ENCODE peak calls at places on chromosomes 6 and 20, in four cellular contexts. One of them, this sample, is unnamed.

GRCh38 chr20:53706511-53707031 is 112.9 kb upstream of the ZNF217 start:
- DNase-seq in left lung: no peak
- DNase-seq in foreskin fibroblast: no peak
- DNase-seq in Peyer's patch: no peak
- DNase-seq in this sample: no peak

GRCh38 chr6:77011929-77012545 is 451.3 kb downstream of the HTR1B start:
- DNase-seq in left lung: no peak
- DNase-seq in foreskin fibroblast: no peak
- DNase-seq in Peyer's patch: no peak
- DNase-seq in this sample: no peak

GRCh38 chr6:156718647-156719394 is 58.4 kb upstream of the ARID1B start:
- DNase-seq in left lung: no peak
- DNase-seq in foreskin fibroblast: no peak
- DNase-seq in Peyer's patch: no peak
- DNase-seq in this sample: no peak

GRCh38 chr6:12249516-12250394 is 40.4 kb upstream of the EDN1 start:
- DNase-seq in left lung: no peak
- DNase-seq in foreskin fibroblast: no peak
- DNase-seq in Peyer's patch: no peak
- DNase-seq in this sample: no peak

GRCh38 chr6:138242987-138243592 is 24.8 kb upstream of the PBOV1 start:
- DNase-seq in left lung: no peak
- DNase-seq in foreskin fibroblast: no peak
- DNase-seq in Peyer's patch: no peak
- DNase-seq in this sample: no peak

GRCh38 chr6:140490086-140490485 is 1115.6 kb upstream of the CITED2 start:
- DNase-seq in left lung: no peak
- DNase-seq in foreskin fibroblast: no peak
- DNase-seq in Peyer's patch: no peak
- DNase-seq in this sample: no peak

GRCh38 chr20:46770330-46771194 is 61.1 kb downstream of the SLC2A10 start:
- DNase-seq in left lung: no peak
- DNase-seq in foreskin fibroblast: no peak
- DNase-seq in Peyer's patch: no peak
- DNase-seq in this sample: no peak

GRCh38 chr20:45104786-45105185 is 3.9 kb upstream of the KCNS1 start:
- DNase-seq in left lung: no peak
- DNase-seq in foreskin fibroblast: no peak
- DNase-seq in Peyer's patch: no peak
- DNase-seq in this sample: no peak

GRCh38 chr20:4748847-4749246 is 27.1 kb downstream of the PRND start:
- DNase-seq in left lung: no peak
- DNase-seq in foreskin fibroblast: no peak
- DNase-seq in Peyer's patch: no peak
- DNase-seq in this sample: no peak

GRCh38 chr6:106448000-106448426 is 87.5 kb downstream of the CRYBG1 start:
- DNase-seq in left lung: peak
- DNase-seq in foreskin fibroblast: no peak
- DNase-seq in Peyer's patch: peak
- DNase-seq in this sample: peak

GRCh38 chr20:51534764-51535386 is 7.6 kb downstream of the NFATC2 start:
- DNase-seq in left lung: no peak
- DNase-seq in foreskin fibroblast: no peak
- DNase-seq in Peyer's patch: no peak
- DNase-seq in this sample: no peak

GRCh38 chr6:22956029-22956715 is 386.8 kb downstream of the HDGFL1 start:
- DNase-seq in left lung: no peak
- DNase-seq in foreskin fibroblast: no peak
- DNase-seq in Peyer's patch: no peak
- DNase-seq in this sample: no peak

GRCh38 chr6:16388488-16388887 is 150.1 kb downstream of the GMPR start:
- DNase-seq in left lung: no peak
- DNase-seq in foreskin fibroblast: peak
- DNase-seq in Peyer's patch: no peak
- DNase-seq in this sample: no peak

GRCh38 chr6:148440877-148441453 is 98.3 kb downstream of the SASH1 start:
- DNase-seq in left lung: peak
- DNase-seq in foreskin fibroblast: peak
- DNase-seq in Peyer's patch: no peak
- DNase-seq in this sample: no peak

GRCh38 chr20:61259741-61260140 is 7.7 kb downstream of the CDH4 start:
- DNase-seq in left lung: no peak
- DNase-seq in foreskin fibroblast: no peak
- DNase-seq in Peyer's patch: no peak
- DNase-seq in this sample: no peak

GRCh38 chr6:25465931-25466330 is 186.1 kb upstream of the SCGN start:
- DNase-seq in left lung: no peak
- DNase-seq in foreskin fibroblast: no peak
- DNase-seq in Peyer's patch: no peak
- DNase-seq in this sample: no peak

GRCh38 chr20:15862178-15862577 is 711.1 kb downstream of the KIF16B start:
- DNase-seq in left lung: no peak
- DNase-seq in foreskin fibroblast: no peak
- DNase-seq in Peyer's patch: no peak
- DNase-seq in this sample: no peak

GRCh38 chr20:63789836-63790571 is 41.1 kb downstream of the ZBTB46 start:
- DNase-seq in left lung: no peak
- DNase-seq in foreskin fibroblast: no peak
- DNase-seq in Peyer's patch: no peak
- DNase-seq in this sample: no peak

GRCh38 chr20:21099653-21100589 is 6.2 kb downstream of the LINC00237 start:
- DNase-seq in left lung: peak
- DNase-seq in foreskin fibroblast: no peak
- DNase-seq in Peyer's patch: peak
- DNase-seq in this sample: peak

GRCh38 chr6:31462026-31462963 is 35.6 kb upstream of the MICB start:
- DNase-seq in left lung: no peak
- DNase-seq in foreskin fibroblast: peak
- DNase-seq in Peyer's patch: no peak
- DNase-seq in this sample: no peak

GRCh38 chr6:100121854-100122609 is 128.0 kb upstream of the MCHR2 start:
- DNase-seq in left lung: no peak
- DNase-seq in foreskin fibroblast: no peak
- DNase-seq in Peyer's patch: no peak
- DNase-seq in this sample: no peak

GRCh38 chr6:146470091-146470770 is 73.4 kb upstream of the RAB32 start:
- DNase-seq in left lung: no peak
- DNase-seq in foreskin fibroblast: no peak
- DNase-seq in Peyer's patch: no peak
- DNase-seq in this sample: no peak

GRCh38 chr6:3568396-3569082 is 111.7 kb upstream of the SLC22A23 start:
- DNase-seq in left lung: no peak
- DNase-seq in foreskin fibroblast: no peak
- DNase-seq in Peyer's patch: no peak
- DNase-seq in this sample: no peak

GRCh38 chr6:16840725-16841124 is 79.5 kb upstream of the ATXN1 start:
- DNase-seq in left lung: no peak
- DNase-seq in foreskin fibroblast: no peak
- DNase-seq in Peyer's patch: no peak
- DNase-seq in this sample: no peak

GRCh38 chr20:2698186-2698817 is 5.7 kb downstream of the EBF4 start:
- DNase-seq in left lung: no peak
- DNase-seq in foreskin fibroblast: no peak
- DNase-seq in Peyer's patch: no peak
- DNase-seq in this sample: no peak

GRCh38 chr6:126188271-126188909 is 151.5 kb upstream of the CENPW start:
- DNase-seq in left lung: no peak
- DNase-seq in foreskin fibroblast: peak
- DNase-seq in Peyer's patch: no peak
- DNase-seq in this sample: no peak

GRCh38 chr20:7540923-7541322 is 399.3 kb downstream of the HAO1 start:
- DNase-seq in left lung: no peak
- DNase-seq in foreskin fibroblast: peak
- DNase-seq in Peyer's patch: no peak
- DNase-seq in this sample: no peak

GRCh38 chr6:106844930-106845329 is 129.6 kb downstream of the CD24 start:
- DNase-seq in left lung: no peak
- DNase-seq in foreskin fibroblast: no peak
- DNase-seq in Peyer's patch: no peak
- DNase-seq in this sample: no peak

GRCh38 chr20:50824137-50824536 is 29.3 kb downstream of the BCAS4 start:
- DNase-seq in left lung: no peak
- DNase-seq in foreskin fibroblast: peak
- DNase-seq in Peyer's patch: no peak
- DNase-seq in this sample: no peak

GRCh38 chr20:57346477-57346876 is 4.6 kb upstream of the RAE1 start:
- DNase-seq in left lung: peak
- DNase-seq in foreskin fibroblast: peak
- DNase-seq in Peyer's patch: peak
- DNase-seq in this sample: no peak
- TF ChIP-seq CTCF in left lung: peak
- TF ChIP-seq CTCF in foreskin fibroblast: peak
- TF ChIP-seq CTCF in Peyer's patch: peak
- TF ChIP-seq CTCF in this sample: no peak

GRCh38 chr6:111032493-111033140 is 50.8 kb downstream of the RPF2 start:
- DNase-seq in left lung: no peak
- DNase-seq in foreskin fibroblast: no peak
- DNase-seq in Peyer's patch: no peak
- DNase-seq in this sample: no peak
- TF ChIP-seq CTCF in left lung: no peak
- TF ChIP-seq CTCF in foreskin fibroblast: no peak
- TF ChIP-seq CTCF in Peyer's patch: no peak
- TF ChIP-seq CTCF in this sample: no peak

DNA sequence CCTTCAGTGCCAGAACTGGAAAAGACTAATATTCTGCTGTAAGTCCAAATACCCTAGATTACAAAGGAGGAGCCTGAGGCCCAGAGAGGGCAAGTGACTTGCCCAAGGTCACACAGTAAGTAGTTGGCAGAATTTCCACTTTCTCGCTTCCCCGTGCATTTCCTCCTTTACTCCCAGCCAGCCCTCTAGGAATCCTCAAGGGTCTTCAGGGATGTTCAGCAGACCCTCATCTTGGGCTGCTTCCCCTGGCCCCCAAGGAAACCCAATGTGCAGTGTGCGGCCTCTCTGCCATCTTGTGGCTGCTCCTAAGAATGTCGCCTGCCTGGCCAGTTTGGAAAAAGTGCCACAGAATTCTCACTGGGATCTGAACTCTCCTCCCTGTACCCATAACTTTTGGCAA is 217.7 kb upstream of the LRFN2 start:
- DNase-seq in left lung: no peak
- DNase-seq in foreskin fibroblast: no peak
- DNase-seq in Peyer's patch: no peak
- DNase-seq in this sample: no peak
- TF ChIP-seq CTCF in left lung: no peak
- TF ChIP-seq CTCF in foreskin fibroblast: peak
- TF ChIP-seq CTCF in Peyer's patch: no peak
- TF ChIP-seq CTCF in this sample: no peak

GRCh38 chr6:132868057-132868456 is 53.7 kb downstream of the RPS12 start:
- DNase-seq in left lung: no peak
- DNase-seq in foreskin fibroblast: no peak
- DNase-seq in Peyer's patch: no peak
- DNase-seq in this sample: no peak
- TF ChIP-seq CTCF in left lung: no peak
- TF ChIP-seq CTCF in foreskin fibroblast: no peak
- TF ChIP-seq CTCF in Peyer's patch: no peak
- TF ChIP-seq CTCF in this sample: no peak

GRCh38 chr20:41149679-41150131 is 12.4 kb downstream of the PLCG1 start:
- DNase-seq in left lung: no peak
- DNase-seq in foreskin fibroblast: peak
- DNase-seq in Peyer's patch: peak
- DNase-seq in this sample: no peak
- TF ChIP-seq CTCF in left lung: no peak
- TF ChIP-seq CTCF in foreskin fibroblast: no peak
- TF ChIP-seq CTCF in Peyer's patch: no peak
- TF ChIP-seq CTCF in this sample: no peak

GRCh38 chr6:39344821-39345280 is 22.3 kb upstream of the KCNK16 start:
- DNase-seq in left lung: no peak
- DNase-seq in foreskin fibroblast: no peak
- DNase-seq in Peyer's patch: no peak
- DNase-seq in this sample: no peak

GRCh38 chr6:39341942-39342341 is 19.4 kb upstream of the KCNK16 start:
- DNase-seq in left lung: no peak
- DNase-seq in foreskin fibroblast: no peak
- DNase-seq in Peyer's patch: no peak
- DNase-seq in this sample: no peak

GRCh38 chr6:39342692-39343460 is 20.4 kb upstream of the KCNK16 start:
- DNase-seq in left lung: no peak
- DNase-seq in foreskin fibroblast: no peak
- DNase-seq in Peyer's patch: no peak
- DNase-seq in this sample: peak

GRCh38 chr6:39341352-39341751 is 18.9 kb upstream of the KCNK16 start:
- DNase-seq in left lung: no peak
- DNase-seq in foreskin fibroblast: no peak
- DNase-seq in Peyer's patch: no peak
- DNase-seq in this sample: no peak

GRCh38 chr6:39343461-39343870 is 21.0 kb upstream of the KCNK16 start:
- DNase-seq in left lung: no peak
- DNase-seq in foreskin fibroblast: no peak
- DNase-seq in Peyer's patch: no peak
- DNase-seq in this sample: no peak
- TF ChIP-seq CTCF in left lung: no peak
- TF ChIP-seq CTCF in foreskin fibroblast: no peak
- TF ChIP-seq CTCF in Peyer's patch: no peak
- TF ChIP-seq CTCF in this sample: no peak

DNA sequence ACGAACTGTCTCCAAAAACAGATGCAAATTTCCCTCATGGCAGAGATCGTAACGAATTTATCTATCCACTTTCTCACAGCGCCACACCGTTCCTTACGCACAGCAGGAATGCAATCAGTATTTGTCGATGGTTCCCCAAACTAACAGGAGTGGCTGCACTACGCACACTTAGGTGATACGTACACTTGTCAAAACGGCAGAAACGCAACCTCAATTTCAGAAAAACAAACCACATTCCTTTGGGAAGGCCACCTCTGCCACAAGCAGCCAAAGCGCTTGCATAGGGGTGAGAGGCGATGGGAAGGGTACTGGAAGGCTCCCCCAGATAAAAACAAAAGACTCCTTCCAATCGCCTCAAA is 638 bp downstream of the MDN1 start:
- DNase-seq in left lung: no peak
- DNase-seq in foreskin fibroblast: peak
- DNase-seq in Peyer's patch: no peak
- DNase-seq in this sample: no peak
- TF ChIP-seq CTCF in left lung: no peak
- TF ChIP-seq CTCF in foreskin fibroblast: no peak
- TF ChIP-seq CTCF in Peyer's patch: no peak
- TF ChIP-seq CTCF in this sample: no peak